ENCODE peak calls at places on chromosomes 12 and 14, in five cellular contexts. A is NB4; K is foreskin fibroblast; M is CD4-positive, alpha-beta T cell; F is GM10248. E is an unnamed sample.

GRCh38 chr12:47905313-47905730 is 528 bp upstream of the VDR start:
- DNase-seq in A (no peak), K (peak), M (no peak), F (peak), E (peak)

GRCh38 chr12:115791331-115791730 is 486.2 kb downstream of the MED13L start:
- DNase-seq in K (no peak), A (no peak), F (no peak), M (no peak), E (no peak)

GRCh38 chr12:12902036-12902435 is 10.7 kb downstream of the GPRC5A start:
- DNase-seq in K (peak), A (no peak), M (no peak), F (no peak), E (no peak)

GRCh38 chr12:27610380-27610779 is 85.9 kb upstream of the REP15 start:
- DNase-seq in K (peak), M (no peak), F (no peak), A (no peak), E (no peak)

GRCh38 chr14:88877192-88877591 is 52.7 kb downstream of the TTC8 start:
- DNase-seq in K (no peak), A (no peak), M (no peak), F (no peak), E (no peak)

GRCh38 chr12:16515666-16516065 is 90.3 kb downstream of the LMO3 start:
- DNase-seq in A (peak), M (no peak), F (no peak), K (peak), E (no peak)

GRCh38 chr12:5787828-5788227 is 157.2 kb downstream of the ANO2 start:
- DNase-seq in M (no peak), F (no peak), K (no peak), A (no peak), E (no peak)

GRCh38 chr12:68373836-68374314 is 41.7 kb upstream of the MDM1 start:
- DNase-seq in F (peak), K (no peak), A (peak), M (no peak), E (no peak)

GRCh38 chr12:28135801-28136439 is 54.3 kb upstream of the CCDC91 start:
- DNase-seq in M (no peak), F (no peak), K (no peak), A (no peak), E (no peak)

GRCh38 chr14:39033371-39033770 is 69.7 kb downstream of the SEC23A start:
- DNase-seq in M (no peak), K (no peak), A (no peak), F (no peak), E (no peak)

GRCh38 chr12:46260153-46260912 is 8.5 kb downstream of the SLC38A1 start:
- DNase-seq in K (peak), M (no peak), A (no peak), F (no peak), E (no peak)

GRCh38 chr12:46722737-46723136 is 103.1 kb downstream of the SLC38A4 start:
- DNase-seq in A (no peak), K (peak), M (no peak), F (no peak), E (no peak)

GRCh38 chr12:68455676-68456345 is 123.6 kb upstream of the MDM1 start:
- DNase-seq in F (no peak), A (peak), M (no peak), K (peak), E (no peak)

GRCh38 chr12:118537481-118537917 is 161.1 kb downstream of the SUDS3 start:
- DNase-seq in F (no peak), K (no peak), A (no peak), M (no peak), E (no peak)

GRCh38 chr12:4269279-4269991 is 4.1 kb upstream of the CCND2 start:
- DNase-seq in A (peak), K (peak), M (peak), F (peak), E (peak)

GRCh38 chr12:30425445-30425844 is 270.2 kb downstream of the IPO8 start:
- DNase-seq in M (no peak), A (no peak), F (no peak), K (no peak), E (no peak)

GRCh38 chr12:90543841-90544240 is 411.1 kb downstream of the CCER1 start:
- DNase-seq in M (no peak), F (no peak), K (peak), A (no peak), E (no peak)

GRCh38 chr14:37695836-37696235 is 100.4 kb downstream of the TTC6 start:
- DNase-seq in M (no peak), K (no peak), F (no peak), A (no peak), E (no peak)

GRCh38 chr12:95088339-95088738 is 14.9 kb upstream of the NR2C1 start:
- DNase-seq in M (no peak), A (no peak), F (peak), K (peak), E (no peak)

GRCh38 chr14:64337901-64338615 is 43.9 kb upstream of the ESR2 start:
- DNase-seq in A (peak), F (peak), M (no peak), K (peak), E (no peak)

GRCh38 chr14:61620130-61620946 is 75.0 kb upstream of the HIF1A start:
- DNase-seq in K (peak), M (no peak), A (no peak), F (no peak), E (no peak)

GRCh38 chr14:55454264-55455151 is 14.1 kb upstream of the TBPL2 start:
- DNase-seq in A (peak), F (no peak), M (no peak), K (peak), E (peak)

GRCh38 chr12:57837779-57838562 is 8.6 kb downstream of the CTDSP2 start:
- DNase-seq in F (no peak), M (no peak), K (peak), A (peak), E (no peak)

GRCh38 chr14:83269583-83269982 is 1735.9 kb upstream of the SEL1L start:
- DNase-seq in M (no peak), F (no peak), K (no peak), A (no peak), E (no peak)

GRCh38 chr12:98646165-98646764 is 1.2 kb downstream of the APAF1 start:
- DNase-seq in M (no peak), K (peak), F (no peak), A (peak), E (no peak)

GRCh38 chr12:101166866-101167265 is 43.2 kb downstream of the SLC5A8 start:
- DNase-seq in F (no peak), A (no peak), K (no peak), M (no peak), E (no peak)

GRCh38 chr12:64826234-64826633 is 1.8 kb downstream of the TBC1D30 start:
- DNase-seq in M (peak), F (peak), K (peak), A (peak), E (peak)

GRCh38 chr14:63204407-63205280 is at the start of gene RHOJ:
- DNase-seq in A (no peak), F (no peak), M (no peak), K (peak), E (no peak)

GRCh38 chr12:32532951-32533350 is 133.6 kb downstream of the FGD4 start:
- DNase-seq in A (no peak), K (no peak), M (no peak), F (no peak), E (no peak)

GRCh38 chr14:57957441-57957840 is 91.5 kb upstream of the SLC35F4 start:
- DNase-seq in A (no peak), F (no peak), M (no peak), K (no peak), E (no peak)

GRCh38 chr14:24317141-24317927 is 6.0 kb downstream of the LTB4R start:
- DNase-seq in A (no peak), M (no peak), F (no peak), K (peak), E (no peak)

GRCh38 chr14:105935384-105935783 is 409.0 kb downstream of the TMEM121 start:
- DNase-seq in F (no peak), M (no peak), K (no peak), A (no peak), E (no peak)

GRCh38 chr14:105933238-105933637 is 406.9 kb downstream of the TMEM121 start:
- DNase-seq in M (no peak), A (no peak), F (no peak), K (no peak), E (no peak)

GRCh38 chr14:105929327-105930081 is 403.1 kb downstream of the TMEM121 start:
- DNase-seq in K (no peak), M (no peak), A (no peak), F (no peak), E (peak)

GRCh38 chr14:105930572-105930971 is 404.2 kb downstream of the TMEM121 start:
- DNase-seq in M (no peak), F (no peak), K (no peak), A (no peak), E (no peak)

DNA sequence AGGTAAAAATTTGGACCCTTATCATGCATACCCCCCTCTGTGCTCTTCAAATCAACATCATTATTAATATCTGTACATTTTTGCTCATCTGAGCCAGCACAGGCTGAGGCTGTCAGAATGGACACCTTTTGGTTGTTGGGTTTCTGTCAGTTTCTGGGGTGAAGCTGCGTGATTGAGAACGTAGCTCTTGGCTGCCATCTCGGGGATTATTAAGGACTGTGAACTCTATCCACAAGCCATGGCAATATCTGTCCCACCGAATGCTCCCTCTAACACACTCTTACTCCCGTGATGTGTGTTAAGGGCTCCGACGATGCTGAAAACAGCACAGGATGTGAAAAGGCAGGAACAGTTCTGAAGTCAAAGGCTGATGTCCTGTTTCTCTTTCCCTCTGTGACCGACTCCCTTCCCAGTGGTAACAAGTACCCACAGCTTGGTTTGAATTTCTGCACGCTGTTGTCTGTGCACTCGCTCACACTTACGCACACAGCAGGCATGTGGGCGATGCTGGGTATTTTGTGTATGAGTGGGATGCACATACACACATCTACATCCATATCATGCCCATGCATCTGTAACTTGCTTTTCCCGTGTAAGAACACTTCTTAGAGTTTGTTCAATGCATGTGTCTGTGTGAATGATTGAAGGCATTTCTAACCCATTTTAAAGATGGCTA is 405.6 kb downstream of the TMEM121 start:
- DNase-seq in M (no peak), K (no peak), A (peak), F (no peak), E (peak)
- TF ChIP-seq CTCF in M (no peak), K (no peak), A (peak), F (peak), E (no peak)

DNA sequence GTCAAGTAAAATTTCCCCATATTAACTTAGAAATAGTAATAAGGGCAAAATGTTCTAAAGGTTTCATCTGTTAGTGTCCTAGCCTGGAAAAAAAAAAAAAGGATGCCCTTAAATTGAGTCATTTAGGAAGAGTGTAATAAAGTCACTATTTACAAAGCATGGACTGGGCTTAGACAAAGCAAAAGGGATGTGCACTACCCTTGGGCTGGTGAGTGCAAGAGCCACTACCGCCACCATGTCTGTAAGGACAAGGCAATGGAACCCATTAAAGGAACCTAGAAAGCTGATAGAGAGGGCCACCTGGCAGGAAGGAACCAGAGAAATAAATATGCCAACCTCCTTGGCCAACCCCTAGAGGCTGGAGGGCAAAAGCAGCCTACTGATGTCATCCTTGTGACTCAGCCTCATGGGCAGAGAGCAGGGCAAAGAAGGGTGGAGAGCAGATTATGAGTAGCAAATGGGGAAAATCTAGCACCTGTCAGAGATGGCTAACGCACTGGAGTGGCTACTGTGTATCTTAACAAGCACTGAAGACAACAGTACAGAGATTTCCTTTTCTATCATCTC is 59.5 kb upstream of the FUT8 start:
- DNase-seq in F (no peak), M (no peak), A (peak), K (peak), E (no peak)
- TF ChIP-seq CTCF in F (no peak), M (no peak), A (no peak), K (no peak), E (no peak)

GRCh38 chr12:121653999-121654398 is 15.5 kb downstream of the MORN3 start:
- DNase-seq in K (no peak), A (peak), F (no peak), M (no peak), E (no peak)

GRCh38 chr12:121649819-121650353 is 19.6 kb downstream of the MORN3 start:
- DNase-seq in M (no peak), K (no peak), F (no peak), A (peak), E (no peak)

GRCh38 chr12:121656122-121656521 is 13.3 kb downstream of the MORN3 start:
- DNase-seq in A (no peak), F (no peak), M (no peak), K (no peak), E (no peak)

GRCh38 chr12:121651381-121651780 is 18.1 kb downstream of the MORN3 start:
- DNase-seq in M (no peak), F (no peak), K (no peak), A (no peak), E (no peak)

DNA sequence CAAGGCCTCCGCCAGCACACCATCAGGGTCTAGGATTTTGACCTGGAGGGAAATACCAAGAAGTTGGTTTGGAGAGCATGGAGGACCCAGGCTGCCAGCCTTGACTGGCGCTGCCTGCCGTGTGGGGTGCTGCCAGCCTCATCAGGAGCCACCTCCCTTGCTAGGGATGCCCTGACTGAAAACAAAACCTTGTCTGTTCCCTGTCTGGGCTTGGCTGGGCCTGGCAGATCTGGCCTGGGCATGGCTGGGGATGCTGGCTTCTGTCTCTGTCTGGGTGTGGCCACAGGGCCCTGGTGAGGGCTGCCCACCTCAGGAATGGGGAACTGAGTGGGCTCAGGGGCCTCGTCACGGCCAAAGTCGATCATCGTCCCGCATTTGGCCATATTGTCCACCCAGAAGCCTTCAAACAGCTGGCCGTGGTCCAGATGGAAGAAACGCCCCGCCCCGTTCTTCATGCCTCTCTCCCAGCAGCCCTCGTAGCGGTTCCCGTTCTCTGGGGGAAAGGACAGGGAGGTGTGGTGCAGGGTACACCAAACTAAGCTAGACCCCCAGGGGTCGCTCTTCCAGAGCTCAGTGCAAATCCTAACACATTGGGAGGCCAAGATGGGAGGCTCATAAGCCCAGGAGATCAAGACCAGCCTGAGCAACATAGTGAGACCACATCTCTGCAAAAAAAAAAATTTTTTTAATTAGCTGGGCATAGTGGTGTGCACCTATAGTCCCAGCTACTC is 16.5 kb downstream of the MORN3 start:
- DNase-seq in K (no peak), F (no peak), M (no peak), A (peak), E (no peak)
- TF ChIP-seq CTCF in K (no peak), F (no peak), M (no peak), A (peak), E (no peak)

GRCh38 chr12:9149372-9149771 is 33.7 kb upstream of the A2M start:
- DNase-seq in M (no peak), A (no peak), K (no peak), F (no peak), E (no peak)
- TF ChIP-seq CTCF in M (no peak), A (no peak), K (no peak), F (no peak), E (no peak)

DNA sequence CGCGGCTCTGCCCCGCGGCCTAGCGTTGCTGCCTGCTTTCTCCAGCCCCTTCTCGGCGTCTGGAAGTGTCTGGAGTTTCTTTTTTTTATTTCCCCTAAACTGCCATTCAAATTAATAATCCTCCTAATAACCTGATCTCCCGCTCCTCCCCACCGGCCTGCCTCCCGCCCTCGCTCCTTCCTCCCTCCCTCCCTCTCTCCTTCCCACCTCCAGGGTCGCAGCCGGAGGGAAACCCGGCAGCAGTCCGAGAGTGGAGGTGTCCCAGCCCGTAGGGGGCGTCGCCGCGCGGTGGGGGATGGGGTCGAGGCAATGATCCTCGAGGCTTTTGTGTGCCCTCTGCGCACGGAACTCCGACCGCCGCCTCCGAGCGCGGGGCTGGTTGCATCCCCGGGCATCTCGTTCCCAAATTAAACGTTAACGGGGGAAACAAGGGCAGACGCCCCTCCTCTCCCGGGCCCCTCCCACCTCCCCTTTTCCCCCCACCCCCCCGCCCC is 1.1 kb upstream of the SOCS2 start:
- DNase-seq in K (peak), A (peak), M (peak), F (peak), E (peak)
- TF ChIP-seq CTCF in K (peak), A (peak), M (no peak), F (peak), E (peak)

DNA sequence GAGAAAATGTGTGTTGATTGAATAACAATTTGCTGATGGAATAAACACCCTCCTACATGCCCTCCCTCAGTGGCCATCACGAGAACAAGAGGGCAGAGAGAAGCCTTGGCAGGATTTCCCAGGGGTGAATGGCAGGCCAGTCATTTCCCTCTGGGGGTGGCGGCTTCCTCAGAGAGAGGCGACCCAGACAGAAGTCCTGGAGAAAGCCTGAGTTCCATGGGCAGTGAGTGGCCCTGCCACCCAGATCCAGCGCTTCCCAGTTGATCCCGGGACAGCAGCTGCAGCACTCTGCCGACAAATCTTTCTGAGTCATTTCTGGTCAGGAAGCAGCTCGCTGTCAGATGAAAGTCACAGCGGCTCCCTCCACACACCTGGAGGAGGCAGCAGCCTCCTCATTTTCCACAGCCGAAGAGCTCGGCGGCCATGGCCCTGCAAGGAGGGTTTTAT is 123.0 kb downstream of the SCARB1 start:
- DNase-seq in F (peak), A (no peak), M (no peak), K (peak), E (peak)
- TF ChIP-seq CTCF in F (no peak), A (no peak), M (no peak), K (no peak), E (no peak)

GRCh38 chr14:104818714-104819161 is 17.8 kb downstream of the ZBTB42 start:
- DNase-seq in A (no peak), M (no peak), K (no peak), F (no peak), E (peak)

GRCh38 chr14:104821971-104822608 is 21.2 kb downstream of the ZBTB42 start:
- DNase-seq in M (no peak), F (no peak), A (no peak), K (no peak), E (no peak)

GRCh38 chr14:104821229-104821945 is 20.5 kb downstream of the ZBTB42 start:
- DNase-seq in F (no peak), K (peak), A (no peak), M (no peak), E (peak)

GRCh38 chr14:104819361-104819771 is 18.5 kb downstream of the ZBTB42 start:
- DNase-seq in A (no peak), K (no peak), F (no peak), M (no peak), E (no peak)

DNA sequence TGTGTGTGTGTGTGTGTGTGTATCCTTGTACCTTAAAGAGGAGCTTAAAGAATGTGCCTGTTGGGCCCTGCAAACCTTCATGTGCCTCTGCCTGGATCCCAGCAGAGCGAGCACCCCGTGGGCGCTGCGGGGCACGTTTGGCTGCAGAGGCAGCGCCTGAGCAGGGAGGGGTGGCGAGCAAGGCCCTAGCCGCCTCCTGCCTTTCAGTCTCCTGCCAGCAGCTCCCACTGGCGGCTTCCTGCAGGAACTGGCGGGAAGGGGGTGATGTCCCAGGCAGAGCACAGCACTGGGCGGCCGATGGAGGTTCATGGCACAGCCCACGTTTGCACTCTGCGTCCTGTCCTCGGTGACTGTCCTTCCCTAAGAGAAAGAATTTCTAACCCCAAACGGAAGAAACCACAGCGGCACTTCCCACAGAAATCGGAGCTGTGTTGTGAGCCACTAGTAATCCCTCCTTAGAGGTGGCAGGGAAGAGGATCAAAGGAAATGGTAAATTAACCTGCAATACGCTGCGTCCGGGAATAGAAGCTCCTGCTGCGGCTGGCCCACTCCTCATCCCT is 19.8 kb downstream of the ZBTB42 start:
- DNase-seq in A (no peak), M (no peak), F (no peak), K (peak), E (peak)
- TF ChIP-seq CTCF in A (no peak), M (no peak), F (no peak), K (peak), E (peak)

E was measured in right lobe of liver.